ENCODE peak calls at places on chromosomes 2 and 18, in seven cellular contexts. One of them, this sample, is unnamed.

GRCh38 chr2:111662771-111663470 is 221.1 kb downstream of the ANAPC1 start:
- DNase-seq in IMR-90: peak
- DNase-seq in K562: no peak
- DNase-seq in HepG2: no peak
- DNase-seq in colonic mucosa: peak
- DNase-seq in GM23338: no peak
- DNase-seq in nephron progenitor cell: no peak
- DNase-seq in this sample: no peak

GRCh38 chr2:226515344-226516055 is 284.1 kb downstream of the IRS1 start:
- DNase-seq in IMR-90: peak
- DNase-seq in K562: no peak
- DNase-seq in HepG2: peak
- DNase-seq in colonic mucosa: no peak
- DNase-seq in GM23338: no peak
- DNase-seq in nephron progenitor cell: no peak
- DNase-seq in this sample: no peak

GRCh38 chr2:14387332-14387731 is 245.2 kb upstream of the LRATD1 start:
- DNase-seq in IMR-90: no peak
- DNase-seq in K562: no peak
- DNase-seq in HepG2: no peak
- DNase-seq in colonic mucosa: no peak
- DNase-seq in GM23338: no peak
- DNase-seq in nephron progenitor cell: no peak
- DNase-seq in this sample: no peak

GRCh38 chr2:230930149-230930780 is 5.2 kb upstream of the GPR55 start:
- DNase-seq in IMR-90: no peak
- DNase-seq in K562: no peak
- DNase-seq in HepG2: no peak
- DNase-seq in colonic mucosa: no peak
- DNase-seq in GM23338: no peak
- DNase-seq in nephron progenitor cell: no peak
- DNase-seq in this sample: no peak

GRCh38 chr2:36701391-36701795 is 4.9 kb downstream of the VIT start:
- DNase-seq in IMR-90: peak
- DNase-seq in K562: no peak
- DNase-seq in HepG2: no peak
- DNase-seq in colonic mucosa: no peak
- DNase-seq in GM23338: peak
- DNase-seq in nephron progenitor cell: no peak
- DNase-seq in this sample: no peak

GRCh38 chr2:207930747-207931146 is 94.6 kb downstream of the PLEKHM3 start:
- DNase-seq in IMR-90: no peak
- DNase-seq in K562: no peak
- DNase-seq in HepG2: no peak
- DNase-seq in colonic mucosa: peak
- DNase-seq in GM23338: peak
- DNase-seq in nephron progenitor cell: peak
- DNase-seq in this sample: no peak

GRCh38 chr2:236785611-236786057 is 216.0 kb downstream of the ACKR3 start:
- DNase-seq in IMR-90: no peak
- DNase-seq in K562: no peak
- DNase-seq in HepG2: no peak
- DNase-seq in colonic mucosa: no peak
- DNase-seq in GM23338: no peak
- DNase-seq in nephron progenitor cell: no peak
- DNase-seq in this sample: no peak

GRCh38 chr2:118693287-118693822 is 154.1 kb downstream of the EN1 start:
- DNase-seq in IMR-90: no peak
- DNase-seq in K562: no peak
- DNase-seq in HepG2: no peak
- DNase-seq in colonic mucosa: no peak
- DNase-seq in GM23338: no peak
- DNase-seq in nephron progenitor cell: no peak
- DNase-seq in this sample: no peak

GRCh38 chr18:55234366-55235093 is 275.3 kb upstream of the CCDC68 start:
- DNase-seq in IMR-90: peak
- DNase-seq in K562: peak
- DNase-seq in HepG2: peak
- DNase-seq in colonic mucosa: peak
- DNase-seq in GM23338: peak
- DNase-seq in nephron progenitor cell: peak
- DNase-seq in this sample: peak

GRCh38 chr2:222433381-222434173 is 9.2 kb downstream of the SGPP2 start:
- DNase-seq in IMR-90: no peak
- DNase-seq in K562: no peak
- DNase-seq in HepG2: no peak
- DNase-seq in colonic mucosa: no peak
- DNase-seq in GM23338: peak
- DNase-seq in nephron progenitor cell: no peak
- DNase-seq in this sample: no peak

GRCh38 chr2:3827673-3828575 is 124.5 kb downstream of the DCDC2C start:
- DNase-seq in IMR-90: peak
- DNase-seq in K562: peak
- DNase-seq in HepG2: no peak
- DNase-seq in colonic mucosa: no peak
- DNase-seq in GM23338: peak
- DNase-seq in nephron progenitor cell: peak
- DNase-seq in this sample: no peak

GRCh38 chr2:187993516-187993915 is 298.2 kb upstream of the GULP1 start:
- DNase-seq in IMR-90: peak
- DNase-seq in K562: no peak
- DNase-seq in HepG2: no peak
- DNase-seq in colonic mucosa: no peak
- DNase-seq in GM23338: peak
- DNase-seq in nephron progenitor cell: no peak
- DNase-seq in this sample: no peak

GRCh38 chr2:129133692-129134641 is 815.3 kb upstream of the HS6ST1 start:
- DNase-seq in IMR-90: no peak
- DNase-seq in K562: no peak
- DNase-seq in HepG2: no peak
- DNase-seq in colonic mucosa: no peak
- DNase-seq in GM23338: no peak
- DNase-seq in nephron progenitor cell: no peak
- DNase-seq in this sample: no peak

GRCh38 chr2:69046221-69046662 is 33.3 kb downstream of the ANTXR1 start:
- DNase-seq in IMR-90: peak
- DNase-seq in K562: no peak
- DNase-seq in HepG2: peak
- DNase-seq in colonic mucosa: no peak
- DNase-seq in GM23338: no peak
- DNase-seq in nephron progenitor cell: no peak
- DNase-seq in this sample: no peak

GRCh38 chr2:186853871-186854435 is 5.0 kb upstream of the ZSWIM2 start:
- DNase-seq in IMR-90: peak
- DNase-seq in K562: no peak
- DNase-seq in HepG2: no peak
- DNase-seq in colonic mucosa: no peak
- DNase-seq in GM23338: no peak
- DNase-seq in nephron progenitor cell: no peak
- DNase-seq in this sample: no peak

GRCh38 chr2:62038980-62039771 is 133.7 kb downstream of the COMMD1 start:
- DNase-seq in IMR-90: peak
- DNase-seq in K562: no peak
- DNase-seq in HepG2: no peak
- DNase-seq in colonic mucosa: no peak
- DNase-seq in GM23338: no peak
- DNase-seq in nephron progenitor cell: no peak
- DNase-seq in this sample: no peak

GRCh38 chr18:76416935-76417334 is 78.1 kb downstream of the ZNF516 start:
- DNase-seq in IMR-90: peak
- DNase-seq in K562: no peak
- DNase-seq in HepG2: no peak
- DNase-seq in colonic mucosa: no peak
- DNase-seq in GM23338: no peak
- DNase-seq in nephron progenitor cell: no peak
- DNase-seq in this sample: no peak

GRCh38 chr2:8546319-8547283 is 135.3 kb upstream of the ID2 start:
- DNase-seq in IMR-90: no peak
- DNase-seq in K562: no peak
- DNase-seq in HepG2: no peak
- DNase-seq in colonic mucosa: peak
- DNase-seq in GM23338: no peak
- DNase-seq in nephron progenitor cell: no peak
- DNase-seq in this sample: peak

GRCh38 chr2:198042189-198042588 is 237.8 kb downstream of the PLCL1 start:
- DNase-seq in IMR-90: no peak
- DNase-seq in K562: no peak
- DNase-seq in HepG2: no peak
- DNase-seq in colonic mucosa: no peak
- DNase-seq in GM23338: no peak
- DNase-seq in nephron progenitor cell: no peak
- DNase-seq in this sample: no peak

GRCh38 chr2:150267651-150268415 is 219.6 kb downstream of the RND3 start:
- DNase-seq in IMR-90: peak
- DNase-seq in K562: no peak
- DNase-seq in HepG2: no peak
- DNase-seq in colonic mucosa: no peak
- DNase-seq in GM23338: peak
- DNase-seq in nephron progenitor cell: no peak
- DNase-seq in this sample: no peak

GRCh38 chr18:9433616-9434239 is 41.6 kb upstream of the RALBP1 start:
- DNase-seq in IMR-90: peak
- DNase-seq in K562: no peak
- DNase-seq in HepG2: no peak
- DNase-seq in colonic mucosa: no peak
- DNase-seq in GM23338: peak
- DNase-seq in nephron progenitor cell: no peak
- DNase-seq in this sample: no peak

GRCh38 chr2:200909958-200910357 is 20.8 kb downstream of the NIF3L1 start:
- DNase-seq in IMR-90: no peak
- DNase-seq in K562: no peak
- DNase-seq in HepG2: no peak
- DNase-seq in colonic mucosa: no peak
- DNase-seq in GM23338: no peak
- DNase-seq in nephron progenitor cell: no peak
- DNase-seq in this sample: no peak

GRCh38 chr2:68951899-68952298 is 794 bp downstream of the GKN2 start:
- DNase-seq in IMR-90: no peak
- DNase-seq in K562: no peak
- DNase-seq in HepG2: no peak
- DNase-seq in colonic mucosa: no peak
- DNase-seq in GM23338: peak
- DNase-seq in nephron progenitor cell: no peak
- DNase-seq in this sample: no peak

GRCh38 chr2:170969872-170970271 is 40.8 kb downstream of the GORASP2 start:
- DNase-seq in IMR-90: no peak
- DNase-seq in K562: no peak
- DNase-seq in HepG2: no peak
- DNase-seq in colonic mucosa: no peak
- DNase-seq in GM23338: no peak
- DNase-seq in nephron progenitor cell: no peak
- DNase-seq in this sample: no peak

GRCh38 chr2:64655873-64656272 is 2.2 kb upstream of the SERTAD2 start:
- DNase-seq in IMR-90: no peak
- DNase-seq in K562: no peak
- DNase-seq in HepG2: no peak
- DNase-seq in colonic mucosa: no peak
- DNase-seq in GM23338: no peak
- DNase-seq in nephron progenitor cell: no peak
- DNase-seq in this sample: no peak

GRCh38 chr2:144183744-144184143 is 336.2 kb downstream of the ZEB2 start:
- DNase-seq in IMR-90: peak
- DNase-seq in K562: no peak
- DNase-seq in HepG2: no peak
- DNase-seq in colonic mucosa: no peak
- DNase-seq in GM23338: no peak
- DNase-seq in nephron progenitor cell: no peak
- DNase-seq in this sample: no peak

GRCh38 chr2:216012133-216012829 is 1.1 kb downstream of the MREG start:
- DNase-seq in IMR-90: no peak
- DNase-seq in K562: no peak
- DNase-seq in HepG2: peak
- DNase-seq in colonic mucosa: peak
- DNase-seq in GM23338: no peak
- DNase-seq in nephron progenitor cell: no peak
- DNase-seq in this sample: no peak

GRCh38 chr2:213816583-213816982 is 532.3 kb downstream of the SPAG16 start:
- DNase-seq in IMR-90: no peak
- DNase-seq in K562: no peak
- DNase-seq in HepG2: no peak
- DNase-seq in colonic mucosa: no peak
- DNase-seq in GM23338: no peak
- DNase-seq in nephron progenitor cell: no peak
- DNase-seq in this sample: no peak
- TF ChIP-seq CTCF in IMR-90: no peak
- TF ChIP-seq CTCF in K562: no peak
- TF ChIP-seq CTCF in HepG2: no peak
- TF ChIP-seq CTCF in colonic mucosa: no peak
- TF ChIP-seq CTCF in GM23338: no peak
- TF ChIP-seq CTCF in nephron progenitor cell: no peak
- TF ChIP-seq CTCF in this sample: no peak

GRCh38 chr2:233673896-233674295 is 2.2 kb downstream of the UGT1A9 start:
- DNase-seq in IMR-90: no peak
- DNase-seq in K562: no peak
- DNase-seq in HepG2: no peak
- DNase-seq in colonic mucosa: no peak
- DNase-seq in GM23338: no peak
- DNase-seq in nephron progenitor cell: no peak
- DNase-seq in this sample: no peak
- TF ChIP-seq CTCF in IMR-90: no peak
- TF ChIP-seq CTCF in K562: no peak
- TF ChIP-seq CTCF in HepG2: no peak
- TF ChIP-seq CTCF in colonic mucosa: no peak
- TF ChIP-seq CTCF in GM23338: no peak
- TF ChIP-seq CTCF in nephron progenitor cell: no peak
- TF ChIP-seq CTCF in this sample: no peak

GRCh38 chr18:78430171-78430857 is 549.3 kb upstream of the SALL3 start:
- DNase-seq in IMR-90: no peak
- DNase-seq in K562: no peak
- DNase-seq in HepG2: no peak
- DNase-seq in colonic mucosa: no peak
- DNase-seq in GM23338: no peak
- DNase-seq in nephron progenitor cell: no peak
- DNase-seq in this sample: no peak
- TF ChIP-seq CTCF in IMR-90: no peak
- TF ChIP-seq CTCF in K562: no peak
- TF ChIP-seq CTCF in HepG2: no peak
- TF ChIP-seq CTCF in colonic mucosa: no peak
- TF ChIP-seq CTCF in GM23338: no peak
- TF ChIP-seq CTCF in nephron progenitor cell: no peak
- TF ChIP-seq CTCF in this sample: no peak

DNA sequence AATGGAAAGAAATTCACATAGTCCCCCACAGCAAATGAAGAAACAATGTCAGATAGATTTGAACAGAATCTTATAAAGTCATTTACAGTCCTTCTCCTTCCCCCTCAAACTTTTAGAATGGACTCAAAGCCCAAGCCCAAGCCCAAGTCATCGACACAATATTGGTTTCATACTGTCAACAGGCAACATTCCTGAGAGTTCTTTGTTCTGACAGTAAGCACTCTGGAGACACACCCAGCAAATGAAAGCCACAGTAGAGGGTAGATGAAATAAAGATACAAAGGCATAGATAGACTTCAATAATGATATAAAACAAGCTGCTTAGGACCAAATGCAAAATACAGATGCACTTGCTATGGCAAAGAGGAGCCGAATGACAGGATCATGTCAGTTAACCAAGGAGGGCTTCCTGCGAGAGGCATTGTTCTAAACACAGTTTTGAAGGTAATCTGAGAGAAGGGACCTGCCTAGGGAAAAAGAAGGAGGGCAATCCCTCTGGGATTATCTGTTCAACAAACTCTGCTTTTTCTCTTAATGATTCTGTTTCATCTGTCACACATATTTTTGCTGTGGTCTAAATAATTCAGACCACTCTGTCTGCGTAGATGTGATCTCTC is 97.1 kb upstream of the MAP4K3 start:
- DNase-seq in IMR-90: no peak
- DNase-seq in K562: no peak
- DNase-seq in HepG2: peak
- DNase-seq in colonic mucosa: no peak
- DNase-seq in GM23338: peak
- DNase-seq in nephron progenitor cell: no peak
- DNase-seq in this sample: no peak
- TF ChIP-seq CTCF in IMR-90: no peak
- TF ChIP-seq CTCF in K562: no peak
- TF ChIP-seq CTCF in HepG2: no peak
- TF ChIP-seq CTCF in colonic mucosa: no peak
- TF ChIP-seq CTCF in GM23338: no peak
- TF ChIP-seq CTCF in nephron progenitor cell: no peak
- TF ChIP-seq CTCF in this sample: no peak

This sample was measured in left ventricle myocardium inferior.